ENCODE peak calls at places on chromosome 10, in eight cellular contexts. A is PC-3, C is OCI-LY7, Y is GM23248, D is hepatocyte, V is HCT116, B is GM23338, M is neural progenitor cell. U is an unnamed sample.

GRCh38 chr10:11406746-11407145 is 204.7 kb downstream of the USP6NL start:
- DNase-seq in A (no peak), C (no peak), Y (no peak), D (no peak), V (no peak), B (no peak), M (no peak), U (no peak)

GRCh38 chr10:91434041-91434440 is 23.9 kb downstream of the HECTD2 start:
- DNase-seq in A (peak), C (no peak), Y (peak), D (no peak), V (no peak), B (no peak), M (no peak), U (no peak)

GRCh38 chr10:123331438-123331837 is 177.2 kb downstream of the BUB3 start:
- DNase-seq in A (peak), C (no peak), Y (peak), D (peak), V (no peak), B (no peak), M (no peak), U (no peak)

GRCh38 chr10:121722665-121723064 is 124.4 kb upstream of the FGFR2 start:
- DNase-seq in A (peak), C (no peak), Y (peak), D (no peak), V (no peak), B (no peak), M (no peak), U (no peak)

GRCh38 chr10:107163904-107164861 is at the start of gene SORCS1:
- DNase-seq in A (no peak), C (no peak), Y (peak), D (peak), V (no peak), B (peak), M (peak), U (no peak)

GRCh38 chr10:30848396-30849032 is 183.2 kb downstream of the ZNF438 start:
- DNase-seq in A (no peak), C (no peak), Y (no peak), D (no peak), V (no peak), B (no peak), M (no peak), U (no peak)

GRCh38 chr10:124200011-124200410 is 106.6 kb upstream of the CHST15 start:
- DNase-seq in A (peak), C (no peak), Y (no peak), D (no peak), V (no peak), B (no peak), M (no peak), U (no peak)

GRCh38 chr10:74824184-74825032 is 2.0 kb upstream of the KAT6B start:
- DNase-seq in A (no peak), C (peak), Y (peak), D (peak), V (no peak), B (peak), M (peak), U (no peak)

GRCh38 chr10:6678211-6678803 is 98.2 kb upstream of the PRKCQ start:
- DNase-seq in A (peak), C (peak), Y (peak), D (peak), V (peak), B (peak), M (peak), U (peak)

GRCh38 chr10:96612052-96612830 is 25.4 kb upstream of the TM9SF3 start:
- DNase-seq in A (peak), C (no peak), Y (no peak), D (peak), V (no peak), B (no peak), M (no peak), U (no peak)

GRCh38 chr10:31929260-31929985 is 792 bp upstream of the ARHGAP12 start:
- DNase-seq in A (peak), C (peak), Y (peak), D (peak), V (no peak), B (peak), M (peak), U (peak)

GRCh38 chr10:98400482-98400881 is 14.5 kb downstream of the PYROXD2 start:
- DNase-seq in A (no peak), C (no peak), Y (peak), D (no peak), V (no peak), B (no peak), M (no peak), U (no peak)

GRCh38 chr10:7159928-7160327 is 250.9 kb downstream of the SFMBT2 start:
- DNase-seq in A (no peak), C (no peak), Y (no peak), D (no peak), V (no peak), B (no peak), M (no peak), U (no peak)

GRCh38 chr10:46293832-46294640 is 7.2 kb downstream of the ANTXRL start:
- DNase-seq in A (peak), C (peak), Y (no peak), D (no peak), V (no peak), B (no peak), M (no peak), U (no peak)

GRCh38 chr10:132570771-132571564 is 33.4 kb downstream of the INPP5A start:
- DNase-seq in A (no peak), C (peak), Y (no peak), D (no peak), V (no peak), B (no peak), M (peak), U (peak)

GRCh38 chr10:132572545-132572937 is 35.0 kb downstream of the INPP5A start:
- DNase-seq in A (peak), C (peak), Y (peak), D (no peak), V (no peak), B (no peak), M (peak), U (no peak)

GRCh38 chr10:132571565-132572544 is 34.3 kb downstream of the INPP5A start:
- DNase-seq in A (peak), C (peak), Y (peak), D (peak), V (peak), B (peak), M (peak), U (peak)

GRCh38 chr10:132566892-132567291 is 29.3 kb downstream of the INPP5A start:
- DNase-seq in A (no peak), C (no peak), Y (no peak), D (no peak), V (no peak), B (no peak), M (no peak), U (no peak)

GRCh38 chr10:132570265-132570664 is 32.7 kb downstream of the INPP5A start:
- DNase-seq in A (no peak), C (no peak), Y (no peak), D (no peak), V (no peak), B (no peak), M (no peak), U (no peak)
- H2AFZ ChIP-seq in A (no peak), C (peak), Y (no peak), D (no peak), V (no peak), B (no peak), M (no peak), U (no peak)

GRCh38 chr10:22630229-22631174 is 83.9 kb downstream of the PIP4K2A start:
- DNase-seq in A (no peak), C (peak), Y (peak), D (no peak), V (no peak), B (no peak), M (no peak), U (peak)
- TF ChIP-seq EZH2phosphoT487 in A (no peak), C (no peak), Y (no peak), D (no peak), V (no peak), B (no peak), M (no peak), U (no peak)

GRCh38 chr10:17084989-17085725 is 44.5 kb downstream of the CUBN start:
- DNase-seq in A (no peak), C (no peak), Y (peak), D (no peak), V (no peak), B (no peak), M (no peak), U (no peak)
- H2AFZ ChIP-seq in A (no peak), C (no peak), Y (peak), D (no peak), V (no peak), B (no peak), M (no peak), U (no peak)

GRCh38 chr10:69096045-69096444 is 8.1 kb downstream of the SRGN start:
- DNase-seq in A (no peak), C (no peak), Y (no peak), D (no peak), V (no peak), B (no peak), M (no peak), U (no peak)
- TF ChIP-seq EZH2phosphoT487 in A (no peak), C (no peak), Y (no peak), D (no peak), V (no peak), B (no peak), M (no peak), U (no peak)

GRCh38 chr10:99850767-99851127 is 68.3 kb downstream of the ABCC2 start:
- DNase-seq in A (no peak), C (no peak), Y (no peak), D (no peak), V (no peak), B (no peak), M (no peak), U (no peak)
- H2AFZ ChIP-seq in A (no peak), C (no peak), Y (no peak), D (no peak), V (no peak), B (peak), M (peak), U (no peak)

GRCh38 chr10:3808689-3809199 is 23.7 kb upstream of the KLF6 start:
- DNase-seq in A (no peak), C (no peak), Y (no peak), D (no peak), V (no peak), B (no peak), M (no peak), U (no peak)
- TF ChIP-seq EZH2phosphoT487 in A (no peak), C (no peak), Y (no peak), D (no peak), V (no peak), B (no peak), M (no peak), U (no peak)

GRCh38 chr10:36342781-36343180 is 700.7 kb upstream of the FZD8 start:
- DNase-seq in A (no peak), C (no peak), Y (no peak), D (no peak), V (no peak), B (no peak), M (no peak), U (no peak)

GRCh38 chr10:36344816-36345215 is 702.7 kb upstream of the FZD8 start:
- DNase-seq in A (no peak), C (no peak), Y (no peak), D (no peak), V (no peak), B (no peak), M (no peak), U (no peak)

GRCh38 chr10:36345770-36346169 is 703.7 kb upstream of the FZD8 start:
- DNase-seq in A (peak), C (no peak), Y (peak), D (no peak), V (no peak), B (no peak), M (no peak), U (no peak)

GRCh38 chr10:36344240-36344639 is 702.1 kb upstream of the FZD8 start:
- DNase-seq in A (peak), C (no peak), Y (peak), D (no peak), V (no peak), B (no peak), M (no peak), U (no peak)

DNA sequence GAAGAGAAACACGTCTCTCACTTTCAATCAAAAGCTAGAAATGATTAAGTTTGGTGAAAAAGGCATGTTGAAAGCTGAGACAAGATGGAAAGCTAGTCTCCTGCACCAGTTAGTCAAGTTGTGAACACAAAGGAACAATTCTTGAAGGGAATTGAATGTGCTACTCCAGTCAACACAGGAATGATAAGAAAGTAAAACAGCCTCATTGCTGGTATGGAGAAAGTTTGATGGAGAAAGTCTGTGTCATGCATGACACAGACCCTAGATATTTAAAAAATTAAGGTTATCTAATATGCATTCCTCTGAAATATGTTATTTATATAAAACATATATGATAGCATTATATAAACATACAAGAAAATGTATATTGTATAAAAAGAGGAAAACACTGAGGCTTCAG is 699.4 kb upstream of the FZD8 start:
- DNase-seq in A (peak), C (no peak), Y (no peak), D (no peak), V (no peak), B (no peak), M (no peak), U (no peak)
- H2AFZ ChIP-seq in A (peak), C (no peak), Y (peak), D (no peak), V (no peak), B (peak), M (no peak), U (no peak)

GRCh38 chr10:110619514-110619913 is 24.6 kb upstream of the RBM20 start:
- DNase-seq in A (no peak), C (no peak), Y (no peak), D (no peak), V (no peak), B (no peak), M (no peak), U (no peak)
- TF ChIP-seq EZH2phosphoT487 in A (no peak), C (no peak), Y (no peak), D (no peak), V (no peak), B (no peak), M (no peak), U (no peak)

GRCh38 chr10:89518876-89519842 is 16.2 kb downstream of the SLC16A12 start:
- DNase-seq in A (peak), C (no peak), Y (peak), D (peak), V (no peak), B (no peak), M (no peak), U (no peak)

GRCh38 chr10:89520711-89521110 is 14.7 kb downstream of the SLC16A12 start:
- DNase-seq in A (no peak), C (no peak), Y (no peak), D (no peak), V (no peak), B (no peak), M (no peak), U (no peak)

GRCh38 chr10:89516149-89516832 is 19.1 kb downstream of the SLC16A12 start:
- DNase-seq in A (peak), C (no peak), Y (peak), D (peak), V (no peak), B (peak), M (no peak), U (no peak)

GRCh38 chr10:89515031-89515841 is 20.2 kb downstream of the SLC16A12 start:
- DNase-seq in A (no peak), C (no peak), Y (peak), D (peak), V (no peak), B (peak), M (no peak), U (no peak)

GRCh38 chr10:89518108-89518507 is 17.3 kb downstream of the SLC16A12 start:
- DNase-seq in A (no peak), C (no peak), Y (peak), D (no peak), V (no peak), B (no peak), M (no peak), U (no peak)
- H2AFZ ChIP-seq in A (no peak), C (no peak), Y (no peak), D (no peak), V (no peak), B (peak), M (no peak), U (no peak)

U was measured in MM.1S.